ENCODE peak calls at places on chromosomes 5 and 9, in eight cellular contexts. One of them, this sample, is unnamed.
A peak's percentile ranks its signal among the peaks of the same experiment; 100 is the strongest.

GRCh38 chr5:142507528-142507927 is 178.4 kb downstream of the FGF1 start:
- DNase-seq in ovary: no peak
- DNase-seq in thyroid gland: no peak
- DNase-seq in astrocyte: no peak
- DNase-seq in kidney: no peak
- DNase-seq in A549: peak; percentile 38
- DNase-seq in endodermal cell: no peak
- DNase-seq in left ventricle myocardium inferior: no peak
- DNase-seq in this sample: peak; percentile 9

GRCh38 chr5:126419102-126419501 is 4.1 kb upstream of the GRAMD2B start:
- DNase-seq in A549: no peak
- DNase-seq in thyroid gland: no peak
- DNase-seq in left ventricle myocardium inferior: no peak
- DNase-seq in astrocyte: no peak
- DNase-seq in endodermal cell: no peak
- DNase-seq in kidney: no peak
- DNase-seq in ovary: no peak
- DNase-seq in this sample: no peak

GRCh38 chr9:115628426-115628825 is 510.5 kb upstream of the TNC start:
- DNase-seq in left ventricle myocardium inferior: no peak
- DNase-seq in kidney: no peak
- DNase-seq in astrocyte: no peak
- DNase-seq in A549: no peak
- DNase-seq in ovary: no peak
- DNase-seq in endodermal cell: no peak
- DNase-seq in thyroid gland: no peak
- DNase-seq in this sample: no peak

GRCh38 chr5:120615967-120616645 is 152.0 kb downstream of the PRR16 start:
- DNase-seq in ovary: no peak
- DNase-seq in left ventricle myocardium inferior: no peak
- DNase-seq in endodermal cell: peak; percentile 64
- DNase-seq in thyroid gland: no peak
- DNase-seq in A549: no peak
- DNase-seq in astrocyte: peak; percentile 95
- DNase-seq in kidney: peak; percentile 17
- DNase-seq in this sample: no peak

GRCh38 chr9:121200346-121200745 is 1.3 kb downstream of the RAB14 start:
- DNase-seq in ovary: no peak
- DNase-seq in thyroid gland: no peak
- DNase-seq in astrocyte: no peak
- DNase-seq in endodermal cell: no peak
- DNase-seq in A549: no peak
- DNase-seq in left ventricle myocardium inferior: no peak
- DNase-seq in kidney: no peak
- DNase-seq in this sample: no peak

GRCh38 chr9:127814619-127815511 is 12.2 kb downstream of the FPGS start:
- DNase-seq in endodermal cell: peak; percentile 46
- DNase-seq in kidney: no peak
- DNase-seq in left ventricle myocardium inferior: no peak
- DNase-seq in thyroid gland: no peak
- DNase-seq in astrocyte: no peak
- DNase-seq in ovary: no peak
- DNase-seq in A549: no peak
- DNase-seq in this sample: no peak

GRCh38 chr9:79395691-79396558 is 175.8 kb upstream of the TLE4 start:
- DNase-seq in left ventricle myocardium inferior: no peak
- DNase-seq in A549: no peak
- DNase-seq in thyroid gland: no peak
- DNase-seq in endodermal cell: peak; percentile 40
- DNase-seq in kidney: no peak
- DNase-seq in ovary: no peak
- DNase-seq in astrocyte: peak; percentile 11
- DNase-seq in this sample: no peak

GRCh38 chr5:6615416-6615815 is 17.4 kb downstream of the NSUN2 start:
- DNase-seq in thyroid gland: no peak
- DNase-seq in A549: no peak
- DNase-seq in kidney: no peak
- DNase-seq in ovary: no peak
- DNase-seq in astrocyte: no peak
- DNase-seq in endodermal cell: no peak
- DNase-seq in left ventricle myocardium inferior: no peak
- DNase-seq in this sample: no peak

GRCh38 chr9:94973491-94973941 is 247.0 kb downstream of the AOPEP start:
- DNase-seq in astrocyte: peak; percentile 89
- DNase-seq in thyroid gland: no peak
- DNase-seq in ovary: no peak
- DNase-seq in kidney: no peak
- DNase-seq in A549: no peak
- DNase-seq in endodermal cell: no peak
- DNase-seq in left ventricle myocardium inferior: no peak
- DNase-seq in this sample: peak; percentile 37

GRCh38 chr9:4741365-4742031 is 496 bp upstream of the AK3 start:
- DNase-seq in endodermal cell: peak; percentile 83
- DNase-seq in thyroid gland: peak; percentile 45
- DNase-seq in kidney: no peak
- DNase-seq in astrocyte: no peak
- DNase-seq in A549: peak; percentile 32
- DNase-seq in left ventricle myocardium inferior: peak; percentile 47
- DNase-seq in ovary: peak; percentile 46
- DNase-seq in this sample: peak; percentile 58

GRCh38 chr9:115992834-115993233 is 160.8 kb upstream of the PAPPA start:
- DNase-seq in A549: no peak
- DNase-seq in thyroid gland: no peak
- DNase-seq in kidney: no peak
- DNase-seq in ovary: no peak
- DNase-seq in astrocyte: peak; percentile 62
- DNase-seq in endodermal cell: no peak
- DNase-seq in left ventricle myocardium inferior: no peak
- DNase-seq in this sample: no peak

GRCh38 chr5:177526791-177527190 is 10.0 kb upstream of the DDX41 start:
- DNase-seq in kidney: no peak
- DNase-seq in ovary: no peak
- DNase-seq in left ventricle myocardium inferior: no peak
- DNase-seq in thyroid gland: no peak
- DNase-seq in A549: no peak
- DNase-seq in astrocyte: no peak
- DNase-seq in endodermal cell: no peak
- DNase-seq in this sample: no peak

GRCh38 chr5:96228449-96228848 is 204.6 kb downstream of the PCSK1 start:
- DNase-seq in ovary: no peak
- DNase-seq in kidney: no peak
- DNase-seq in A549: no peak
- DNase-seq in left ventricle myocardium inferior: no peak
- DNase-seq in thyroid gland: no peak
- DNase-seq in astrocyte: peak; percentile 62
- DNase-seq in endodermal cell: no peak
- DNase-seq in this sample: no peak

GRCh38 chr9:36137392-36138004 is 965 bp downstream of the GLIPR2 start:
- DNase-seq in endodermal cell: peak; percentile 58
- DNase-seq in A549: no peak
- DNase-seq in thyroid gland: peak; percentile 40
- DNase-seq in astrocyte: no peak
- DNase-seq in left ventricle myocardium inferior: no peak
- DNase-seq in ovary: no peak
- DNase-seq in kidney: no peak
- DNase-seq in this sample: no peak

GRCh38 chr5:179505636-179506261 is 44.6 kb upstream of the RUFY1 start:
- DNase-seq in ovary: no peak
- DNase-seq in astrocyte: no peak
- DNase-seq in endodermal cell: no peak
- DNase-seq in thyroid gland: no peak
- DNase-seq in A549: no peak
- DNase-seq in left ventricle myocardium inferior: no peak
- DNase-seq in kidney: no peak
- DNase-seq in this sample: no peak

GRCh38 chr9:37836386-37836785 is 35.8 kb downstream of the DCAF10 start:
- DNase-seq in thyroid gland: no peak
- DNase-seq in left ventricle myocardium inferior: no peak
- DNase-seq in ovary: no peak
- DNase-seq in kidney: no peak
- DNase-seq in endodermal cell: no peak
- DNase-seq in A549: no peak
- DNase-seq in astrocyte: no peak
- DNase-seq in this sample: no peak

GRCh38 chr5:150601774-150602345 is 38.6 kb upstream of the SYNPO start:
- DNase-seq in thyroid gland: no peak
- DNase-seq in ovary: no peak
- DNase-seq in endodermal cell: no peak
- DNase-seq in left ventricle myocardium inferior: peak; percentile 13
- DNase-seq in kidney: peak; percentile 41
- DNase-seq in A549: no peak
- DNase-seq in astrocyte: no peak
- DNase-seq in this sample: no peak

GRCh38 chr5:34047147-34047546 is 4.1 kb upstream of the C1QTNF3 start:
- DNase-seq in endodermal cell: no peak
- DNase-seq in left ventricle myocardium inferior: no peak
- DNase-seq in astrocyte: no peak
- DNase-seq in ovary: no peak
- DNase-seq in thyroid gland: no peak
- DNase-seq in kidney: no peak
- DNase-seq in A549: no peak
- DNase-seq in this sample: no peak

DNA sequence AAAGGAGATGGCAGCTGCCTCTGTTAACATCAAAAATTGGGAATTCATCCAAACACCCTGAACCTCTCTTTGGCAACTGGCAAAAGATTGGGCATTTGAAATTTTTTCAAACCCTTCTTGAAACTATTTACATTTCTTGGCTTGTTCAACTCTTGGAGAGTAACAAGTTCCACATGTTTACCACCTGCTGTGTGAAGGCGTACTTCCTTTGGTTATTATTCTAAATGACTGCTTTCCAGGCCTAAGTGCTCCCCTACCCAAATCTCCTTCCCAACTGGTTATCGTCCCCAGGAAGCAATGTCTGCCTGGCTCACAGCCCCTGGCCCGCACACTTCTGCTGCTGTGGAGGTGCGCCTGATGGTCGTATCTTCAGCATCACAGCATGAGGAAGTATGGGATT is 422.7 kb downstream of the DMAC1 start:
- DNase-seq in thyroid gland: no peak
- DNase-seq in astrocyte: no peak
- DNase-seq in left ventricle myocardium inferior: no peak
- DNase-seq in ovary: no peak
- DNase-seq in kidney: no peak
- DNase-seq in endodermal cell: no peak
- DNase-seq in A549: no peak
- DNase-seq in this sample: no peak
- H3K4me3 ChIP-seq in thyroid gland: no peak overlapping the region
- H3K4me3 ChIP-seq in astrocyte: no peak overlapping the region
- H3K4me3 ChIP-seq in left ventricle myocardium inferior: no peak overlapping the region
- H3K4me3 ChIP-seq in ovary: no peak overlapping the region
- H3K4me3 ChIP-seq in kidney: no peak overlapping the region
- H3K4me3 ChIP-seq in endodermal cell: no peak overlapping the region
- H3K4me3 ChIP-seq in A549: no peak overlapping the region
- H3K4me3 ChIP-seq in this sample: no peak overlapping the region

DNA sequence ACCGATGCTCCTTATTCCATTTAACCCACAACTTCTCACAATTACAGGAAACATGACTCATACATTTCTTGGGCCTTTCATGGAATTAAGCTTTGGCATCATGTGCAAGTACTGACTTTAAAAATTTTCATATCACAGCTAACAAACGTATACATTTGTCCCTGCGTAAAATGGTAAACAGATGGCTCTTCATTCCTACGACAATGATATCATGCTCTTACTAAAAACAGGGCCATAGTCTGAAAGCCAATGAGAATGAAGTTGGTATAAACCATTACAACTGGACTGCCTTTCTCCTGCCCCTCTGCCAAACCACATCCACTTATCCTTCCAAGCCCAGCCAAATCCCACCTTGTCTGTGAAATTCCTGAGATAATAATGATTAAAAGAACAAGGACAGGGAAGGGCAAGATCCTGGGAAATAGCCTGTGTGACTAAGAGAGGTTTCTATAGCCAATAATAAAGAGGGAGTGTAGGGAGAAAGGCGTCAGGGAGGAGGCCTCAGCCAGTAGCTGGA is 44.9 kb upstream of the ZNF366 start:
- DNase-seq in ovary: no peak
- DNase-seq in kidney: no peak
- DNase-seq in A549: no peak
- DNase-seq in left ventricle myocardium inferior: no peak
- DNase-seq in endodermal cell: no peak
- DNase-seq in thyroid gland: no peak
- DNase-seq in astrocyte: peak; percentile 99
- DNase-seq in this sample: no peak
- H3K27ac ChIP-seq in ovary: no peak overlapping the region
- H3K27ac ChIP-seq in kidney: no peak overlapping the region
- H3K27ac ChIP-seq in A549: no peak overlapping the region
- H3K27ac ChIP-seq in left ventricle myocardium inferior: no peak overlapping the region
- H3K27ac ChIP-seq in endodermal cell: no peak overlapping the region
- H3K27ac ChIP-seq in thyroid gland: no peak overlapping the region
- H3K27ac ChIP-seq in astrocyte: peak overlapping the region; percentile 69
- H3K27ac ChIP-seq in this sample: no peak overlapping the region

DNA sequence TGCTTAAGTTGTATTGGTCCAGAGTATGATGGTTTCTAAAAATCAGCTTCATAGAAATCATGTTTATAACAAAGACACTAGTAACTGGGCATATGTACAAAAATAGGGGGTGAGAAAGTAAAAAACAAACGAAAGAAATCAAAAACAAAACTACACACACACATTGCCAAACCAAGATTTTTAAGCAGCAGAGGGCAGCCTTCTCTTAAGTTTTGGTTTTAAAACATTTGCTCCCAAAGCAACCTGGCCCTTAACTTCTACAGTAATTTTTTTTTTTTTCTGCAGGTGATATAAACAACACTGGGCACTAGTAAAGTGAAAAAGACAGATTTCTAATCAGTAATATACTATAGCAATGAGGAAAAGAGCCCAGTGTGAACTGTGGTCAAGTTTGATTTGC is 13.5 kb upstream of the GAPT start:
- DNase-seq in thyroid gland: no peak
- DNase-seq in ovary: no peak
- DNase-seq in astrocyte: no peak
- DNase-seq in endodermal cell: no peak
- DNase-seq in A549: no peak
- DNase-seq in kidney: no peak
- DNase-seq in left ventricle myocardium inferior: no peak
- DNase-seq in this sample: no peak
- TF ChIP-seq CTCF in thyroid gland: no peak
- TF ChIP-seq CTCF in ovary: peak; percentile 21
- TF ChIP-seq CTCF in astrocyte: no peak
- TF ChIP-seq CTCF in endodermal cell: peak; percentile 73
- TF ChIP-seq CTCF in A549: peak; percentile 70
- TF ChIP-seq CTCF in kidney: no peak
- TF ChIP-seq CTCF in left ventricle myocardium inferior: peak; percentile 24
- TF ChIP-seq CTCF in this sample: peak; percentile 30

GRCh38 chr5:137994556-137994955 is 38.3 kb downstream of the FAM13B start:
- DNase-seq in thyroid gland: no peak
- DNase-seq in ovary: no peak
- DNase-seq in A549: no peak
- DNase-seq in endodermal cell: no peak
- DNase-seq in left ventricle myocardium inferior: no peak
- DNase-seq in astrocyte: no peak
- DNase-seq in kidney: no peak
- DNase-seq in this sample: no peak
- H3K4me3 ChIP-seq in thyroid gland: no peak overlapping the region
- H3K4me3 ChIP-seq in ovary: no peak overlapping the region
- H3K4me3 ChIP-seq in A549: no peak overlapping the region
- H3K4me3 ChIP-seq in endodermal cell: no peak overlapping the region
- H3K4me3 ChIP-seq in left ventricle myocardium inferior: no peak overlapping the region
- H3K4me3 ChIP-seq in astrocyte: no peak overlapping the region
- H3K4me3 ChIP-seq in kidney: no peak overlapping the region
- H3K4me3 ChIP-seq in this sample: no peak overlapping the region

This sample was measured in body of pancreas.